ENCODE peak calls at places on chromosomes 3 and 15, in nine cellular contexts. N is Peyer's patch, I is keratinocyte, X is HCT116, H is stomach, J is GM06990, R is left ventricle myocardium inferior, D is PC-9, M is psoas muscle. W is an unnamed sample. For H3K36me3, the result is how much of the 10 kb centered on the place peaks cover.

GRCh38 chr3:168863561-168863960 is 767.8 kb upstream of the GOLIM4 start:
- DNase-seq in N (no peak), I (no peak), X (no peak), H (no peak), J (no peak), R (no peak), D (no peak), M (no peak), W (no peak)

GRCh38 chr3:29514170-29514569 is 233.3 kb downstream of the RBMS3 start:
- DNase-seq in N (no peak), I (no peak), X (no peak), H (no peak), J (no peak), R (no peak), D (no peak), M (no peak), W (no peak)

GRCh38 chr3:55242921-55243320 is 244.2 kb downstream of the WNT5A start:
- DNase-seq in N (no peak), I (no peak), X (no peak), H (no peak), J (no peak), R (no peak), D (no peak), M (no peak), W (no peak)

GRCh38 chr3:60402951-60403350 is 848.3 kb downstream of the FHIT start:
- DNase-seq in N (no peak), I (no peak), X (no peak), H (no peak), J (no peak), R (no peak), D (no peak), M (no peak), W (no peak)

GRCh38 chr3:60333710-60334109 is 917.5 kb downstream of the FHIT start:
- DNase-seq in N (no peak), I (no peak), X (no peak), H (no peak), J (no peak), R (no peak), D (no peak), M (no peak), W (no peak)

GRCh38 chr3:123447749-123448502 is 964 bp downstream of the ADCY5 start:
- DNase-seq in N (no peak), I (no peak), X (no peak), H (peak), J (no peak), R (no peak), D (no peak), M (peak), W (peak)

GRCh38 chr3:197573048-197573767 is 17.4 kb upstream of the BDH1 start:
- DNase-seq in N (no peak), I (no peak), X (no peak), H (no peak), J (no peak), R (no peak), D (no peak), M (no peak), W (no peak)

GRCh38 chr3:123344175-123344908 is 104.5 kb downstream of the ADCY5 start:
- DNase-seq in N (no peak), I (no peak), X (no peak), H (no peak), J (no peak), R (peak), D (no peak), M (no peak), W (no peak)

GRCh38 chr3:194339356-194339755 is 11.8 kb downstream of the CPN2 start:
- DNase-seq in N (no peak), I (no peak), X (no peak), H (no peak), J (no peak), R (no peak), D (no peak), M (no peak), W (no peak)

GRCh38 chr3:110813541-110813940 is 258.1 kb upstream of the NECTIN3 start:
- DNase-seq in N (no peak), I (no peak), X (peak), H (no peak), J (no peak), R (no peak), D (no peak), M (no peak), W (no peak)

GRCh38 chr15:45091581-45091980 is 22.4 kb downstream of the DUOX2 start:
- DNase-seq in N (no peak), I (no peak), X (no peak), H (no peak), J (no peak), R (peak), D (no peak), M (no peak), W (no peak)

GRCh38 chr3:4721511-4721911 is 228.4 kb downstream of the ITPR1 start:
- DNase-seq in N (no peak), I (no peak), X (no peak), H (no peak), J (no peak), R (no peak), D (peak), M (no peak), W (no peak)

GRCh38 chr3:55409802-55410201 is 77.3 kb downstream of the WNT5A start:
- DNase-seq in N (no peak), I (no peak), X (no peak), H (no peak), J (no peak), R (no peak), D (no peak), M (no peak), W (no peak)

GRCh38 chr15:46386356-46386755 is 751.5 kb downstream of the SQOR start:
- DNase-seq in N (no peak), I (no peak), X (no peak), H (no peak), J (no peak), R (no peak), D (no peak), M (no peak), W (no peak)

GRCh38 chr15:71800835-71801745 is 9.3 kb upstream of the NR2E3 start:
- DNase-seq in N (no peak), I (peak), X (peak), H (peak), J (no peak), R (no peak), D (peak), M (no peak), W (no peak)

GRCh38 chr3:166211451-166211850 is 374.2 kb upstream of the BCHE start:
- DNase-seq in N (no peak), I (no peak), X (no peak), H (no peak), J (no peak), R (no peak), D (no peak), M (no peak), W (no peak)

GRCh38 chr15:89813381-89814111 is 1.1 kb downstream of the ANPEP start:
- DNase-seq in N (no peak), I (no peak), X (no peak), H (no peak), J (no peak), R (no peak), D (no peak), M (peak), W (no peak)

GRCh38 chr15:67838789-67839332 is 984 bp downstream of the RNU6-1 start:
- DNase-seq in N (peak), I (no peak), X (no peak), H (peak), J (no peak), R (peak), D (peak), M (peak), W (peak)

GRCh38 chr15:101037090-101037830 is 118.1 kb downstream of the LRRK1 start:
- DNase-seq in N (peak), I (no peak), X (no peak), H (peak), J (no peak), R (no peak), D (no peak), M (no peak), W (no peak)

GRCh38 chr3:58173670-58174472 is 36.9 kb downstream of the DNASE1L3 start:
- DNase-seq in N (peak), I (no peak), X (no peak), H (peak), J (no peak), R (peak), D (peak), M (no peak), W (peak)

GRCh38 chr3:124381565-124382333 is 348.5 kb upstream of the UMPS start:
- DNase-seq in N (no peak), I (no peak), X (no peak), H (no peak), J (no peak), R (no peak), D (no peak), M (no peak), W (no peak)

GRCh38 chr15:52765779-52766178 is 24.4 kb downstream of the ONECUT1 start:
- DNase-seq in N (no peak), I (no peak), X (no peak), H (no peak), J (no peak), R (no peak), D (no peak), M (no peak), W (no peak)

GRCh38 chr3:183576487-183577107 is 21.1 kb upstream of the KLHL6 start:
- DNase-seq in N (no peak), I (no peak), X (no peak), H (no peak), J (no peak), R (no peak), D (no peak), M (no peak), W (no peak)

GRCh38 chr15:71168163-71168832 is 53.0 kb downstream of the THSD4 start:
- DNase-seq in N (no peak), I (no peak), X (no peak), H (no peak), J (no peak), R (peak), D (no peak), M (no peak), W (no peak)

GRCh38 chr3:108552267-108553159 is 36.7 kb downstream of the CIP2A start:
- DNase-seq in N (no peak), I (no peak), X (peak), H (no peak), J (no peak), R (no peak), D (no peak), M (no peak), W (no peak)

GRCh38 chr3:98733055-98733777 is 29.9 kb upstream of the ST3GAL6 start:
- DNase-seq in N (no peak), I (no peak), X (no peak), H (peak), J (peak), R (peak), D (peak), M (peak), W (no peak)

GRCh38 chr15:60574801-60575631 is 96.1 kb upstream of the ICE2 start:
- DNase-seq in N (no peak), I (no peak), X (no peak), H (no peak), J (no peak), R (no peak), D (no peak), M (no peak), W (no peak)

GRCh38 chr15:78432664-78433063 is 5.4 kb upstream of the IREB2 start:
- DNase-seq in N (no peak), I (no peak), X (no peak), H (no peak), J (peak), R (no peak), D (no peak), M (no peak), W (no peak)

GRCh38 chr3:113952921-113953320 is 5.1 kb downstream of the ZDHHC23 start:
- DNase-seq in N (no peak), I (no peak), X (no peak), H (no peak), J (no peak), R (no peak), D (no peak), M (no peak), W (no peak)

GRCh38 chr15:69538381-69538780 is 85.8 kb downstream of the RPLP1 start:
- DNase-seq in N (no peak), I (no peak), X (no peak), H (no peak), J (no peak), R (no peak), D (no peak), M (no peak), W (no peak)

GRCh38 chr3:46406786-46407611 is at the start of the genes CCR5AS and CCRL2:
- DNase-seq in N (peak), I (no peak), X (no peak), H (peak), J (peak), R (peak), D (peak), M (peak), W (peak)

GRCh38 chr3:134482622-134483021 is 3.2 kb downstream of the ANAPC13 start:
- DNase-seq in N (no peak), I (no peak), X (no peak), H (no peak), J (no peak), R (no peak), D (no peak), M (no peak), W (no peak)

GRCh38 chr3:95905182-95905581 is 909.2 kb upstream of the EPHA6 start:
- DNase-seq in N (no peak), I (no peak), X (no peak), H (no peak), J (no peak), R (no peak), D (no peak), M (no peak), W (no peak)

GRCh38 chr3:46960081-46960701 is 16.4 kb downstream of the CCDC12 start:
- DNase-seq in N (no peak), I (no peak), X (no peak), H (no peak), J (no peak), R (no peak), D (peak), M (no peak), W (peak)

GRCh38 chr3:47379488-47379899 is 1.3 kb upstream of the PTPN23 start:
- DNase-seq in N (no peak), I (no peak), X (no peak), H (no peak), J (no peak), R (no peak), D (no peak), M (no peak), W (no peak)

GRCh38 chr3:19272296-19272695 is 124.0 kb downstream of the KCNH8 start:
- DNase-seq in N (peak), I (no peak), X (no peak), H (no peak), J (no peak), R (no peak), D (no peak), M (no peak), W (no peak)

GRCh38 chr3:176395269-176395668 is 802.0 kb downstream of the TBL1XR1 start:
- DNase-seq in N (no peak), I (no peak), X (no peak), H (no peak), J (no peak), R (no peak), D (no peak), M (no peak), W (no peak)

GRCh38 chr15:68126415-68126814 is 72.3 kb downstream of the PIAS1 start:
- DNase-seq in N (no peak), I (no peak), X (no peak), H (no peak), J (no peak), R (peak), D (no peak), M (peak), W (no peak)

GRCh38 chr3:190197346-190197763 is 76.7 kb upstream of the P3H2 start:
- DNase-seq in N (no peak), I (no peak), X (no peak), H (no peak), J (no peak), R (no peak), D (no peak), M (no peak), W (no peak)

GRCh38 chr3:153840487-153840886 is 280.7 kb upstream of the ARHGEF26 start:
- DNase-seq in N (no peak), I (no peak), X (no peak), H (no peak), J (no peak), R (no peak), D (no peak), M (no peak), W (no peak)

GRCh38 chr3:153830552-153830951 is 290.6 kb upstream of the ARHGEF26 start:
- DNase-seq in N (no peak), I (no peak), X (no peak), H (no peak), J (no peak), R (no peak), D (no peak), M (no peak), W (no peak)

GRCh38 chr3:153829596-153830170 is 291.5 kb upstream of the ARHGEF26 start:
- DNase-seq in N (no peak), I (no peak), X (no peak), H (no peak), J (no peak), R (no peak), D (no peak), M (no peak), W (no peak)

DNA sequence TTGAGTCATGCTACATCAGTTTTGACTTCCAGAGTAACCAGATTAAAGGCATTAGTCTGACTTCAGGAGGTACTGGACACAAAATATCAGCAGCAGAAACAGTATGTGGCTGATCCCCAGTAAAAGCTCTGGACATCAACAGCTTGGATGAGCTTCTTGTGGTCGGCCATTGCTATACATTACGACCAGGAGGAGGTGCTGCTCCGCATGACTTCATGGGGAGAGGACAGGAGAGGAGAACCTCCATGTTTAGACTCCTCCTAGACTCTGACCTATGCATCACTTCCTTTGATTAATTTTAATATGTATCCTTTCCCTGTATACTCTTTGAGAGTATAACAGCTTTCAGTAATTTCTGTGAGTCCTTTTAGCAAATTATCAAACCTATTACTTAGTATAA is 285.6 kb upstream of the ARHGEF26 start:
- DNase-seq in N (no peak), I (no peak), X (no peak), H (no peak), J (no peak), R (no peak), D (no peak), M (no peak), W (no peak)
- H3K36me3 ChIP-seq in N (under half), I (under half), X (under half), H (under half), J (under half), R (under half), D (under half), M (under half), W (under half)

GRCh38 chr3:128418900-128419299 is 47.8 kb downstream of the DNAJB8 start:
- DNase-seq in N (no peak), I (no peak), X (no peak), H (no peak), J (no peak), R (no peak), D (no peak), M (no peak), W (no peak)

GRCh38 chr3:128420720-128421438 is 45.8 kb downstream of the DNAJB8 start:
- DNase-seq in N (no peak), I (no peak), X (no peak), H (no peak), J (no peak), R (no peak), D (no peak), M (no peak), W (no peak)

GRCh38 chr3:128420289-128420688 is 46.4 kb downstream of the DNAJB8 start:
- DNase-seq in N (no peak), I (no peak), X (no peak), H (no peak), J (no peak), R (no peak), D (no peak), M (no peak), W (no peak)

GRCh38 chr3:128421439-128421836 is 45.3 kb downstream of the DNAJB8 start:
- DNase-seq in N (no peak), I (no peak), X (no peak), H (no peak), J (no peak), R (no peak), D (no peak), M (no peak), W (no peak)

DNA sequence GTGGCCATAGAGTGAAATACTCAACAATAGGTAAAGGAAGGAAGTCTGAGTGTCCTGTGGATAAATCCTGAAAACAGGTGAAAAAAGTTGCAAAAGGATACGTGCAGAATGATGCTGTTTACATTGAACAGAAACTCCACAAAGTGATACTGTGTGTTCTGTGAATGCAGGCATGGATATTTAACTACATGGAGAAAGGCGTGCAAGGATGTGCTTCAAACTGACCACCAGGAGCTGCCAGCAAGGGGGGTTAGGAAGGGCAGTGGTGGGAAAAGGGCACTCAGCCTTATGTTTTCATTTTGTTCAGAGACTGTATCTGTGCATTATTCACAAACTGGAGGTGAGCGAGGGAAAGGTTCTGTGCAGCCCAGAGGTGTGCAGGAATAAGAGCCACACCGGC is 47.4 kb downstream of the DNAJB8 start:
- DNase-seq in N (no peak), I (no peak), X (no peak), H (no peak), J (no peak), R (no peak), D (no peak), M (no peak), W (no peak)
- H3K36me3 ChIP-seq in N (under half), I (under half), X (under half), H (under half), J (under half), R (under half), D (under half), M (under half), W (under half)

DNA sequence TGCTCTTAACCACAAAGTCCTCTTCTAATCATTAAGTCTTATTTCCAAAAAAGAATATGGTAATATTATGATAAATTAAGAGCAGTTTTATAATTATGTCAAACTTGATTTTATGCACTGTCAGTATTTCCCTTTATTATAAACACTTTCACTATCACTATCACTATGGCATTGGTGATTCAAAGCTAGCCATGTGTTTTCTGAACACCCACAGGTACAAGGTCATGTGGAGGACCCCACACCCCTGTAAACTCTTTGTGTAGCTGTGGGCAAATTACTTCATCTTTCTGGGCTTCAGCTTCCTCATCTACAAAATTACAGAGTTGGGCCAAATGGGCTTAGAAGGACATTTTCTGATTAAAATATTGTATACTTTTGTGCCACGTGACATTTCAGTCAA is 41.6 kb downstream of the FBXL22 start:
- DNase-seq in N (no peak), I (no peak), X (no peak), H (no peak), J (no peak), R (no peak), D (no peak), M (no peak), W (no peak)
- H3K36me3 ChIP-seq in N (half or more), I (under half), X (under half), H (half or more), J (under half), R (half or more), D (under half), M (under half), W (under half)

GRCh38 chr3:12496453-12496761 is 12.1 kb downstream of the TSEN2 start:
- DNase-seq in N (no peak), I (no peak), X (no peak), H (no peak), J (no peak), R (no peak), D (no peak), M (no peak), W (no peak)

GRCh38 chr3:12495749-12496452 is 11.6 kb downstream of the TSEN2 start:
- DNase-seq in N (no peak), I (no peak), X (no peak), H (no peak), J (no peak), R (no peak), D (no peak), M (no peak), W (no peak)

GRCh38 chr3:12503126-12503952 is 19.1 kb downstream of the TSEN2 start:
- DNase-seq in N (no peak), I (no peak), X (no peak), H (no peak), J (no peak), R (no peak), D (no peak), M (no peak), W (no peak)

GRCh38 chr3:12506201-12506600 is 21.9 kb downstream of the TSEN2 start:
- DNase-seq in N (no peak), I (no peak), X (no peak), H (no peak), J (no peak), R (no peak), D (no peak), M (no peak), W (no peak)

GRCh38 chr3:12501360-12502020 is 17.2 kb downstream of the TSEN2 start:
- DNase-seq in N (no peak), I (no peak), X (no peak), H (no peak), J (no peak), R (no peak), D (no peak), M (no peak), W (peak)
- H3K36me3 ChIP-seq in N (half or more), I (under half), X (under half), H (half or more), J (under half), R (half or more), D (half or more), M (under half), W (under half)

GRCh38 chr3:158659454-158660237 is 12.8 kb downstream of the LXN start:
- DNase-seq in N (no peak), I (peak), X (peak), H (peak), J (no peak), R (peak), D (peak), M (no peak), W (peak)
- H3K36me3 ChIP-seq in N (half or more), I (under half), X (under half), H (half or more), J (under half), R (half or more), D (half or more), M (under half), W (under half)

GRCh38 chr3:120436523-120437050 is 14.2 kb downstream of the FSTL1 start:
- DNase-seq in N (no peak), I (no peak), X (no peak), H (no peak), J (no peak), R (no peak), D (no peak), M (no peak), W (no peak)
- H3K36me3 ChIP-seq in N (under half), I (under half), X (under half), H (under half), J (under half), R (under half), D (under half), M (under half), W (under half)